ENCODE peak calls at places on chromosomes 12 and 14, in four cellular contexts. P, U, K and F are unnamed samples.

GRCh38 chr12:124508323-124509096 is 58.9 kb downstream of the NCOR2 start:
- DNase-seq in K (no peak), U (no peak), P (no peak), F (peak)

GRCh38 chr14:49505026-49505766 is 81.0 kb downstream of the RPS29 start:
- DNase-seq in K (no peak), P (no peak), U (no peak), F (no peak)

GRCh38 chr12:26026713-26027112 is 68.2 kb downstream of the RASSF8 start:
- DNase-seq in K (no peak), P (no peak), U (no peak), F (no peak)

GRCh38 chr12:98352218-98352811 is 163.1 kb upstream of the TMPO start:
- DNase-seq in U (peak), K (no peak), P (no peak), F (no peak)

GRCh38 chr14:54783660-54784015 is 119.0 kb downstream of the GCH1 start:
- DNase-seq in K (no peak), P (no peak), U (no peak), F (no peak)

GRCh38 chr12:57765003-57765697 is 1.7 kb downstream of the CYP27B1 start:
- DNase-seq in U (no peak), P (peak), K (peak), F (peak)

GRCh38 chr12:68240975-68241374 is 12.4 kb downstream of the IL22 start:
- DNase-seq in P (peak), K (peak), U (peak), F (peak)

GRCh38 chr14:23465261-23465660 is 4.2 kb upstream of the NGDN start:
- DNase-seq in K (no peak), P (no peak), U (no peak), F (no peak)

GRCh38 chr14:73180385-73180805 is 44.1 kb downstream of the PSEN1 start:
- DNase-seq in K (no peak), U (peak), P (no peak), F (no peak)

GRCh38 chr14:100586520-100587247 is 533 bp downstream of the BEGAIN start:
- DNase-seq in U (no peak), K (no peak), P (peak), F (peak)

GRCh38 chr14:57073986-57074385 is 194.7 kb downstream of the EXOC5 start:
- DNase-seq in U (no peak), P (no peak), K (no peak), F (no peak)

GRCh38 chr14:61588419-61588901 is 106.9 kb upstream of the HIF1A start:
- DNase-seq in P (no peak), U (no peak), K (no peak), F (no peak)

GRCh38 chr12:95815635-95816212 is 25.2 kb upstream of the NTN4 start:
- DNase-seq in P (no peak), K (peak), U (no peak), F (peak)

GRCh38 chr14:90965765-90966164 is 94.7 kb downstream of the RPS6KA5 start:
- DNase-seq in P (no peak), K (no peak), U (no peak), F (no peak)

GRCh38 chr12:124917841-124918621 is 3.6 kb upstream of the UBC start:
- DNase-seq in P (peak), K (no peak), U (no peak), F (no peak)

GRCh38 chr12:4242595-4242994 is 31.0 kb upstream of the CCND2 start:
- DNase-seq in P (no peak), U (no peak), K (no peak), F (no peak)

GRCh38 chr12:50934981-50935807 is 17.1 kb upstream of the HIGD1C start:
- DNase-seq in U (no peak), K (no peak), P (no peak), F (no peak)

GRCh38 chr12:32305163-32305562 is 94.2 kb upstream of the FGD4 start:
- DNase-seq in P (peak), U (no peak), K (no peak), F (no peak)

GRCh38 chr12:48121522-48121921 is 2.4 kb downstream of the PFKM start:
- DNase-seq in K (no peak), P (no peak), U (no peak), F (no peak)

GRCh38 chr12:4293299-4293941 is 19.9 kb downstream of the CCND2 start:
- DNase-seq in K (no peak), P (no peak), U (no peak), F (no peak)

GRCh38 chr14:98130691-98131090 is 1141.3 kb downstream of the BCL11B start:
- DNase-seq in K (no peak), P (no peak), U (peak), F (no peak)

GRCh38 chr12:10018390-10018789 is 8.0 kb downstream of the CLEC12B start:
- DNase-seq in K (no peak), U (no peak), P (no peak), F (no peak)

GRCh38 chr14:102451064-102451352 is 58.6 kb downstream of the ANKRD9 start:
- DNase-seq in U (no peak), K (no peak), P (no peak), F (no peak)

GRCh38 chr14:80395031-80395430 is 183.7 kb upstream of the DIO2 start:
- DNase-seq in P (no peak), K (no peak), U (no peak), F (no peak)

GRCh38 chr12:87368259-87368658 is 660.9 kb downstream of the C12orf50 start:
- DNase-seq in U (no peak), K (no peak), P (no peak), F (no peak)

GRCh38 chr12:122988612-122989442 is 8.3 kb downstream of the ARL6IP4 start:
- DNase-seq in U (no peak), K (peak), P (no peak), F (peak)

GRCh38 chr14:50001146-50001998 is 108.5 kb downstream of the ARF6 start:
- DNase-seq in U (peak), K (peak), P (peak), F (peak)

GRCh38 chr14:52780893-52781292 is 10.5 kb downstream of the GNPNAT1 start:
- DNase-seq in P (no peak), K (no peak), U (no peak), F (no peak)
- TF ChIP-seq CTCF in P (no peak), K (no peak), U (no peak), F (no peak)

GRCh38 chr12:130858084-130858483 is 13.8 kb upstream of the RAN start:
- DNase-seq in P (no peak), K (no peak), U (no peak), F (no peak)
- TF ChIP-seq CTCF in P (no peak), K (no peak), U (no peak), F (no peak)

GRCh38 chr14:93207468-93208308 is 632 bp downstream of the UBR7 start:
- DNase-seq in P (no peak), K (no peak), U (peak), F (peak)
- TF ChIP-seq CTCF in P (no peak), K (peak), U (peak), F (peak)

GRCh38 chr12:128976120-128976519 is 122.8 kb downstream of the GLT1D1 start:
- DNase-seq in P (peak), U (peak), K (no peak), F (no peak)
- TF ChIP-seq CTCF in P (no peak), U (peak), K (no peak), F (peak)

GRCh38 chr12:121628037-121628436 is 1.7 kb downstream of the ORAI1 start:
- DNase-seq in P (peak), K (no peak), U (no peak), F (peak)

GRCh38 chr12:121630791-121631190 is 4.5 kb downstream of the ORAI1 start:
- DNase-seq in U (no peak), K (no peak), P (no peak), F (no peak)

GRCh38 chr12:121626087-121626852 is at the start of gene ORAI1:
- DNase-seq in P (peak), U (peak), K (peak), F (peak)

GRCh38 chr12:121626853-121627623 is 708 bp downstream of the ORAI1 start:
- DNase-seq in P (peak), U (peak), K (peak), F (peak)

DNA sequence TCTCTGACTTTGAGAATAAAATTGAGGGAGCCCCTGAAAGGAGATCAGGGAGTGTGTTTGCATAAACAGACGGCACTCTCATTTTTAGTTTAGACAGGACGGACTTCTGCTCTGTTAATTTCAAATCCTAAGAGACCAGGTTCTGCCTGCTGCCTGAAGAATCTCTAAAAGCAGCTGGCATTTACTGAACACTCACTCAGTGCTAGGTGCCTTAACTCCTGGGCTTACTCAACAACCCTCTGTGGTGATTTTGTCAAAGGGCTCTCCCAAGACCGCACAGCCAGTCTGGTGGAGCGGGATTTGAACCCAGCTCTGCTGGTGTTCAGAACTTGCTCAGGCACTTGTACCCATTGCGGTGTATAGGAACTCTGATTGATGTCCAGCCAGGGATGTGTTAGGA is 2.2 kb downstream of the ORAI1 start:
- DNase-seq in K (no peak), P (no peak), U (no peak), F (peak)
- TF ChIP-seq CTCF in K (no peak), P (no peak), U (no peak), F (no peak)

GRCh38 chr12:19181666-19182426 is 52.3 kb downstream of the PLEKHA5 start:
- DNase-seq in K (no peak), P (no peak), U (no peak), F (no peak)
- TF ChIP-seq CTCF in K (no peak), P (no peak), U (peak), F (no peak)

GRCh38 chr12:107372229-107372658 is 278.9 kb upstream of the CRY1 start:
- DNase-seq in P (no peak), U (no peak), K (no peak), F (no peak)
- TF ChIP-seq CTCF in P (no peak), U (no peak), K (no peak), F (no peak)

GRCh38 chr12:104986022-104986941 is at the start of gene NOPCHAP1:
- DNase-seq in P (peak), K (peak), U (peak), F (peak)

GRCh38 chr12:104990950-104991349 is 4.8 kb downstream of the NOPCHAP1 start:
- DNase-seq in U (no peak), P (no peak), K (no peak), F (no peak)

DNA sequence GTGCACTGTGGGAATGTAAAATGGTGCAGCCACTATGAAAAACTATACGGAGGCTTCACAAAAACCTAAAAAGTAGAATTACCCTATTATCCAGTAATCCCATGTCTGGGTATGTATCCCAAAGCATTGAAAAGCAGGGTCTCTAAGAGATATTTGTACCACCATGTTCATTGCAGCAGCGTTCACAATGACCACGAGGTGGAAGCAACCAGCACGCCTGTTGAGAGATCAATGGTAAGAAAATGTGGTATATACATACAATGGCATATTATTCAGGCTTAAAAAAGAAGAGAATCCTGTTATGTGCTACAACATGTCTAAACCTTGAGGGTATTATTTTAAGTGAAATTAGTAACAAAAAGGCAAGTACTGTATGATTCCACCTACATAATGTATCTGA is 910 bp upstream of the NOPCHAP1 start:
- DNase-seq in U (no peak), K (no peak), P (no peak), F (no peak)
- TF ChIP-seq CTCF in U (no peak), K (no peak), P (no peak), F (no peak)

DNA sequence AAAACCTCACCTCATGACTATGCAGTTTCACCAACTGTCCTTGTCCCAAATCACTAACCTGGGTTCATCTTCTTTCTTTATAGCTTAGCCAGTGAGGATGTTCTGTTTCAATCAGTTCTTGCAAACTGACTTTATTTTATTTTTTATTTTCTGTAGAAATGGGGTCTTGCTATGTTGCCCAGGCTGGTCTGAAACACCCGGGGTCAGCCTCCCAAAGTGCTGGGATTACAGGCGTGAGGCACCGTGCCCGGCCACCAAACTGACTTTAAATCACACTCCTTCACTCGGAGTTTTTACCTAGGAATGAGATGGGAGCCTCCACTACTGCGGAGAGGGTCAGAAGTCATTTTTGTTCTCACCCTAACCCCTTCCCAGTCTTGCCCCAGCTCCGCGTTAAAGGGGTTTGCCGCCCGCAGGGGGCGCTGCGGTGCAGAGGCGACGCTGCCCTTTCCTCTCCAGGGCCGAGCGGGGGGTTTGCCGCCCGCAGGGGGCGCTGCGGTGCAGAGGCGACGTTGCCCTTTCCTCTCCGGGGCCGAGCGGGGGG is 7.0 kb upstream of the B4GALNT3 start:
- DNase-seq in U (no peak), P (peak), K (no peak), F (peak)
- TF ChIP-seq CTCF in U (peak), P (no peak), K (peak), F (peak)

GRCh38 chr12:23887055-23887835 is 62.2 kb downstream of the SOX5 start:
- DNase-seq in K (no peak), P (no peak), U (no peak), F (no peak)

GRCh38 chr12:23888396-23889068 is 60.9 kb downstream of the SOX5 start:
- DNase-seq in U (no peak), P (no peak), K (no peak), F (no peak)

GRCh38 chr12:23885396-23885795 is 64.1 kb downstream of the SOX5 start:
- DNase-seq in K (no peak), U (no peak), P (no peak), F (no peak)

GRCh38 chr12:23880988-23881387 is 68.5 kb downstream of the SOX5 start:
- DNase-seq in U (no peak), K (no peak), P (no peak), F (no peak)

DNA sequence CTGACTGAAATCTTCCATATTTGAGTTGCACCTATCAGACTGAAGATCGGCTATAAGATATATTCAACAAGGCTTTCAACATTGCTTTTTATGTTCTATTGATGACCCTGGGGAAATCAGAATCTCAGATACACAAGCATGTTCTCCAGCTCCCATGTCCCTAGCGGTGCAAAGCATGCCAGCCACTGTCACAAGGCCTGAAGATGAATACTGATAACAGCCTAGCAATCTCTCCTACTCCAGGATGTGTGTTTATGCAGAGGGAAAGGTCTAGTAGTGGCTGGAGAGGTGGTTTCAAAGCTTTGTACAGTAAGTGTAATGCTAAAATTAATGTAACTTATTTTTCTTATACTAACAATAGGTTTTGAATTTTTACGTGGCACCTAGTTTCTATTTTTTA is 64.6 kb downstream of the SOX5 start:
- DNase-seq in K (no peak), P (no peak), U (no peak), F (no peak)
- TF ChIP-seq CTCF in K (no peak), P (no peak), U (no peak), F (no peak)